ENCODE peak calls at places on chromosomes 6 and 20, in five cellular contexts. One of them, this sample, is unnamed.

GRCh38 chr20:32909896-32910571 is 51.3 kb downstream of the EFCAB8 start:
- DNase-seq in amniotic epithelial cell: no peak
- DNase-seq in Daoy: no peak
- DNase-seq in activated CD8-positive, alpha-beta T cell treated with anti-CD3 and anti-CD28 coated beads, Interleukin-2, amount 10 ng/mL, durations not matched to agents 7 days and 5 days: no peak
- DNase-seq in pulmonary artery endothelial cell: no peak
- DNase-seq in this sample: no peak

GRCh38 chr6:11224252-11224965 is 8.1 kb downstream of the NEDD9 start:
- DNase-seq in pulmonary artery endothelial cell: no peak
- DNase-seq in activated CD8-positive, alpha-beta T cell treated with anti-CD3 and anti-CD28 coated beads, Interleukin-2, amount 10 ng/mL, durations not matched to agents 7 days and 5 days: peak
- DNase-seq in amniotic epithelial cell: peak
- DNase-seq in Daoy: peak
- DNase-seq in this sample: no peak

GRCh38 chr20:61895686-61896057 is 170.0 kb downstream of the TAF4 start:
- DNase-seq in Daoy: no peak
- DNase-seq in pulmonary artery endothelial cell: no peak
- DNase-seq in amniotic epithelial cell: no peak
- DNase-seq in activated CD8-positive, alpha-beta T cell treated with anti-CD3 and anti-CD28 coated beads, Interleukin-2, amount 10 ng/mL, durations not matched to agents 7 days and 5 days: no peak
- DNase-seq in this sample: no peak

GRCh38 chr20:16441526-16442164 is 131.6 kb downstream of the KIF16B start:
- DNase-seq in pulmonary artery endothelial cell: no peak
- DNase-seq in amniotic epithelial cell: no peak
- DNase-seq in Daoy: no peak
- DNase-seq in activated CD8-positive, alpha-beta T cell treated with anti-CD3 and anti-CD28 coated beads, Interleukin-2, amount 10 ng/mL, durations not matched to agents 7 days and 5 days: no peak
- DNase-seq in this sample: no peak

GRCh38 chr6:169019727-169020491 is 233.7 kb downstream of the THBS2 start:
- DNase-seq in Daoy: no peak
- DNase-seq in amniotic epithelial cell: peak
- DNase-seq in activated CD8-positive, alpha-beta T cell treated with anti-CD3 and anti-CD28 coated beads, Interleukin-2, amount 10 ng/mL, durations not matched to agents 7 days and 5 days: no peak
- DNase-seq in pulmonary artery endothelial cell: no peak
- DNase-seq in this sample: no peak

GRCh38 chr6:163944897-163945296 is 530.4 kb downstream of the QKI start:
- DNase-seq in pulmonary artery endothelial cell: no peak
- DNase-seq in Daoy: no peak
- DNase-seq in amniotic epithelial cell: no peak
- DNase-seq in activated CD8-positive, alpha-beta T cell treated with anti-CD3 and anti-CD28 coated beads, Interleukin-2, amount 10 ng/mL, durations not matched to agents 7 days and 5 days: no peak
- DNase-seq in this sample: no peak

GRCh38 chr20:50338479-50339195 is 148.0 kb downstream of the CEBPB start:
- DNase-seq in Daoy: peak
- DNase-seq in activated CD8-positive, alpha-beta T cell treated with anti-CD3 and anti-CD28 coated beads, Interleukin-2, amount 10 ng/mL, durations not matched to agents 7 days and 5 days: peak
- DNase-seq in amniotic epithelial cell: peak
- DNase-seq in pulmonary artery endothelial cell: no peak
- DNase-seq in this sample: peak

GRCh38 chr6:148760568-148761531 is 14.0 kb downstream of the UST start:
- DNase-seq in activated CD8-positive, alpha-beta T cell treated with anti-CD3 and anti-CD28 coated beads, Interleukin-2, amount 10 ng/mL, durations not matched to agents 7 days and 5 days: peak
- DNase-seq in Daoy: peak
- DNase-seq in amniotic epithelial cell: peak
- DNase-seq in pulmonary artery endothelial cell: no peak
- DNase-seq in this sample: peak

GRCh38 chr20:48238326-48238725 is 453.0 kb upstream of the SULF2 start:
- DNase-seq in pulmonary artery endothelial cell: no peak
- DNase-seq in Daoy: peak
- DNase-seq in amniotic epithelial cell: no peak
- DNase-seq in activated CD8-positive, alpha-beta T cell treated with anti-CD3 and anti-CD28 coated beads, Interleukin-2, amount 10 ng/mL, durations not matched to agents 7 days and 5 days: no peak
- DNase-seq in this sample: peak

GRCh38 chr6:114055319-114055718 is 84.4 kb upstream of the HDAC2 start:
- DNase-seq in Daoy: no peak
- DNase-seq in pulmonary artery endothelial cell: no peak
- DNase-seq in activated CD8-positive, alpha-beta T cell treated with anti-CD3 and anti-CD28 coated beads, Interleukin-2, amount 10 ng/mL, durations not matched to agents 7 days and 5 days: no peak
- DNase-seq in amniotic epithelial cell: no peak
- DNase-seq in this sample: no peak

GRCh38 chr20:24646331-24646730 is 176.9 kb downstream of the SYNDIG1 start:
- DNase-seq in activated CD8-positive, alpha-beta T cell treated with anti-CD3 and anti-CD28 coated beads, Interleukin-2, amount 10 ng/mL, durations not matched to agents 7 days and 5 days: no peak
- DNase-seq in Daoy: no peak
- DNase-seq in amniotic epithelial cell: no peak
- DNase-seq in pulmonary artery endothelial cell: no peak
- DNase-seq in this sample: no peak

GRCh38 chr6:1667012-1667804 is 57.5 kb downstream of the FOXC1 start:
- DNase-seq in activated CD8-positive, alpha-beta T cell treated with anti-CD3 and anti-CD28 coated beads, Interleukin-2, amount 10 ng/mL, durations not matched to agents 7 days and 5 days: no peak
- DNase-seq in pulmonary artery endothelial cell: no peak
- DNase-seq in amniotic epithelial cell: peak
- DNase-seq in Daoy: peak
- DNase-seq in this sample: no peak

GRCh38 chr6:167435209-167435728 is 110.4 kb downstream of the TTLL2 start:
- DNase-seq in activated CD8-positive, alpha-beta T cell treated with anti-CD3 and anti-CD28 coated beads, Interleukin-2, amount 10 ng/mL, durations not matched to agents 7 days and 5 days: no peak
- DNase-seq in Daoy: no peak
- DNase-seq in pulmonary artery endothelial cell: no peak
- DNase-seq in amniotic epithelial cell: no peak
- DNase-seq in this sample: no peak

GRCh38 chr6:52726741-52727535 is 36.3 kb downstream of the GSTA2 start:
- DNase-seq in activated CD8-positive, alpha-beta T cell treated with anti-CD3 and anti-CD28 coated beads, Interleukin-2, amount 10 ng/mL, durations not matched to agents 7 days and 5 days: no peak
- DNase-seq in pulmonary artery endothelial cell: no peak
- DNase-seq in Daoy: peak
- DNase-seq in amniotic epithelial cell: no peak
- DNase-seq in this sample: no peak

GRCh38 chr6:150627154-150627553 is 27.5 kb downstream of the PLEKHG1 start:
- DNase-seq in Daoy: no peak
- DNase-seq in amniotic epithelial cell: no peak
- DNase-seq in pulmonary artery endothelial cell: no peak
- DNase-seq in activated CD8-positive, alpha-beta T cell treated with anti-CD3 and anti-CD28 coated beads, Interleukin-2, amount 10 ng/mL, durations not matched to agents 7 days and 5 days: no peak
- DNase-seq in this sample: no peak

GRCh38 chr6:137471497-137471896 is 22.7 kb downstream of the OLIG3 start:
- DNase-seq in Daoy: no peak
- DNase-seq in pulmonary artery endothelial cell: no peak
- DNase-seq in activated CD8-positive, alpha-beta T cell treated with anti-CD3 and anti-CD28 coated beads, Interleukin-2, amount 10 ng/mL, durations not matched to agents 7 days and 5 days: no peak
- DNase-seq in amniotic epithelial cell: no peak
- DNase-seq in this sample: no peak

GRCh38 chr6:156423829-156424228 is 353.3 kb upstream of the ARID1B start:
- DNase-seq in pulmonary artery endothelial cell: no peak
- DNase-seq in Daoy: no peak
- DNase-seq in amniotic epithelial cell: no peak
- DNase-seq in activated CD8-positive, alpha-beta T cell treated with anti-CD3 and anti-CD28 coated beads, Interleukin-2, amount 10 ng/mL, durations not matched to agents 7 days and 5 days: peak
- DNase-seq in this sample: no peak

GRCh38 chr20:61799928-61800327 is 265.8 kb downstream of the TAF4 start:
- DNase-seq in amniotic epithelial cell: no peak
- DNase-seq in Daoy: no peak
- DNase-seq in activated CD8-positive, alpha-beta T cell treated with anti-CD3 and anti-CD28 coated beads, Interleukin-2, amount 10 ng/mL, durations not matched to agents 7 days and 5 days: no peak
- DNase-seq in pulmonary artery endothelial cell: no peak
- DNase-seq in this sample: no peak

GRCh38 chr6:28947067-28947765 is 23.4 kb upstream of the TRIM27 start:
- DNase-seq in pulmonary artery endothelial cell: no peak
- DNase-seq in Daoy: no peak
- DNase-seq in activated CD8-positive, alpha-beta T cell treated with anti-CD3 and anti-CD28 coated beads, Interleukin-2, amount 10 ng/mL, durations not matched to agents 7 days and 5 days: no peak
- DNase-seq in amniotic epithelial cell: no peak
- DNase-seq in this sample: no peak

GRCh38 chr6:5999688-6000608 is 6.8 kb downstream of the NRN1 start:
- DNase-seq in Daoy: no peak
- DNase-seq in amniotic epithelial cell: no peak
- DNase-seq in activated CD8-positive, alpha-beta T cell treated with anti-CD3 and anti-CD28 coated beads, Interleukin-2, amount 10 ng/mL, durations not matched to agents 7 days and 5 days: no peak
- DNase-seq in pulmonary artery endothelial cell: no peak
- DNase-seq in this sample: no peak

GRCh38 chr20:20897922-20898321 is 185.5 kb upstream of the RALGAPA2 start:
- DNase-seq in activated CD8-positive, alpha-beta T cell treated with anti-CD3 and anti-CD28 coated beads, Interleukin-2, amount 10 ng/mL, durations not matched to agents 7 days and 5 days: no peak
- DNase-seq in pulmonary artery endothelial cell: no peak
- DNase-seq in Daoy: no peak
- DNase-seq in amniotic epithelial cell: no peak
- DNase-seq in this sample: no peak

GRCh38 chr20:32189691-32190607 is 17.6 kb downstream of the PLAGL2 start:
- DNase-seq in Daoy: no peak
- DNase-seq in pulmonary artery endothelial cell: no peak
- DNase-seq in activated CD8-positive, alpha-beta T cell treated with anti-CD3 and anti-CD28 coated beads, Interleukin-2, amount 10 ng/mL, durations not matched to agents 7 days and 5 days: peak
- DNase-seq in amniotic epithelial cell: peak
- DNase-seq in this sample: no peak

GRCh38 chr20:6562111-6562510 is 205.4 kb upstream of the BMP2 start:
- DNase-seq in Daoy: peak
- DNase-seq in activated CD8-positive, alpha-beta T cell treated with anti-CD3 and anti-CD28 coated beads, Interleukin-2, amount 10 ng/mL, durations not matched to agents 7 days and 5 days: no peak
- DNase-seq in amniotic epithelial cell: peak
- DNase-seq in pulmonary artery endothelial cell: peak
- DNase-seq in this sample: no peak

GRCh38 chr6:111403388-111403787 is 79.6 kb downstream of the REV3L start:
- DNase-seq in Daoy: no peak
- DNase-seq in amniotic epithelial cell: no peak
- DNase-seq in activated CD8-positive, alpha-beta T cell treated with anti-CD3 and anti-CD28 coated beads, Interleukin-2, amount 10 ng/mL, durations not matched to agents 7 days and 5 days: no peak
- DNase-seq in pulmonary artery endothelial cell: no peak
- DNase-seq in this sample: no peak

GRCh38 chr6:168005796-168006195 is 8.3 kb downstream of the KIF25 start:
- DNase-seq in activated CD8-positive, alpha-beta T cell treated with anti-CD3 and anti-CD28 coated beads, Interleukin-2, amount 10 ng/mL, durations not matched to agents 7 days and 5 days: no peak
- DNase-seq in amniotic epithelial cell: no peak
- DNase-seq in pulmonary artery endothelial cell: no peak
- DNase-seq in Daoy: no peak
- DNase-seq in this sample: no peak

GRCh38 chr20:1509237-1509636 is 18.0 kb upstream of the SIRPB2 start:
- DNase-seq in activated CD8-positive, alpha-beta T cell treated with anti-CD3 and anti-CD28 coated beads, Interleukin-2, amount 10 ng/mL, durations not matched to agents 7 days and 5 days: peak
- DNase-seq in Daoy: no peak
- DNase-seq in amniotic epithelial cell: no peak
- DNase-seq in pulmonary artery endothelial cell: no peak
- DNase-seq in this sample: no peak

GRCh38 chr20:13262701-13263335 is 41.7 kb downstream of the ISM1 start:
- DNase-seq in amniotic epithelial cell: no peak
- DNase-seq in activated CD8-positive, alpha-beta T cell treated with anti-CD3 and anti-CD28 coated beads, Interleukin-2, amount 10 ng/mL, durations not matched to agents 7 days and 5 days: no peak
- DNase-seq in pulmonary artery endothelial cell: no peak
- DNase-seq in Daoy: peak
- DNase-seq in this sample: peak

GRCh38 chr6:136137008-136137689 is 113.0 kb downstream of the MTFR2 start:
- DNase-seq in activated CD8-positive, alpha-beta T cell treated with anti-CD3 and anti-CD28 coated beads, Interleukin-2, amount 10 ng/mL, durations not matched to agents 7 days and 5 days: no peak
- DNase-seq in pulmonary artery endothelial cell: no peak
- DNase-seq in Daoy: peak
- DNase-seq in amniotic epithelial cell: no peak
- DNase-seq in this sample: no peak